ENCODE peak calls at places on chromosome 16, in five cellular contexts. K is AG09309, N is uterus, G is cardiac muscle cell, J is foreskin fibroblast. A is an unnamed sample.

GRCh38 chr16:85327731-85328664 is 215.7 kb upstream of the CIBAR2 start:
- DNase-seq in J (peak; percentile 16), G (peak; percentile 86), K (no peak), N (no peak), A (no peak)

GRCh38 chr16:1968146-1968953 is 1.7 kb downstream of the RNF151 start:
- DNase-seq in K (no peak), J (no peak), N (no peak), G (no peak), A (no peak)

GRCh38 chr16:22075043-22075757 is 17.1 kb upstream of the VWA3A start:
- DNase-seq in J (peak; percentile 57), K (no peak), N (no peak), G (no peak), A (no peak)

GRCh38 chr16:26905336-26905735 is 161.4 kb upstream of the C16orf82 start:
- DNase-seq in K (no peak), G (no peak), N (no peak), J (peak; percentile 52), A (no peak)

GRCh38 chr16:12086861-12087260 is 110.3 kb downstream of the SNX29 start:
- DNase-seq in J (no peak), K (no peak), G (no peak), N (no peak), A (no peak)

GRCh38 chr16:80047796-80048649 is 447.5 kb upstream of the MAF start:
- DNase-seq in G (no peak), K (no peak), N (no peak), J (no peak), A (no peak)

GRCh38 chr16:72992142-72992601 is 55.8 kb downstream of the ZFHX3 start:
- DNase-seq in G (peak; percentile 91), N (no peak), J (no peak), K (no peak), A (no peak)

GRCh38 chr16:85592700-85593502 is 20.2 kb upstream of the GSE1 start:
- DNase-seq in J (peak; percentile 51), G (no peak), K (no peak), N (no peak), A (no peak)

GRCh38 chr16:49274936-49275730 is 6.5 kb downstream of the CBLN1 start:
- DNase-seq in K (no peak), G (no peak), N (no peak), J (no peak), A (no peak)

GRCh38 chr16:88769617-88770458 is 15.2 kb downstream of the PIEZO1 start:
- DNase-seq in N (peak; percentile 36), J (no peak), K (no peak), G (peak; percentile 84), A (no peak)

GRCh38 chr16:56993204-56993603 is 3.8 kb downstream of the NLRC5 start:
- DNase-seq in N (no peak), J (peak; percentile 28), K (no peak), G (no peak), A (no peak)

GRCh38 chr16:46929378-46930332 is 43.8 kb downstream of the DNAJA2 start:
- DNase-seq in G (peak; percentile 66), N (peak; percentile 39), K (peak; percentile 4), J (peak; percentile 78), A (no peak)

GRCh38 chr16:27776556-27776955 is 226.6 kb downstream of the KATNIP start:
- DNase-seq in K (no peak), J (no peak), G (no peak), N (no peak), A (no peak)

GRCh38 chr16:24838554-24839266 is 7.1 kb upstream of the SLC5A11 start:
- DNase-seq in J (peak; percentile 66), G (no peak), K (peak; percentile 34), N (no peak), A (no peak)

GRCh38 chr16:797120-797420 is 3.5 kb downstream of the GNG13 start:
- DNase-seq in J (no peak), K (no peak), N (no peak), G (no peak), A (no peak)

GRCh38 chr16:8258523-8258922 is 331.8 kb downstream of the TMEM114 start:
- DNase-seq in K (no peak), N (no peak), G (no peak), J (no peak), A (no peak)

GRCh38 chr16:81787659-81788058 is 8.6 kb downstream of the PLCG2 start:
- DNase-seq in G (no peak), N (no peak), J (no peak), K (no peak), A (no peak)

GRCh38 chr16:54744998-54745397 is 185.7 kb upstream of the IRX5 start:
- DNase-seq in K (no peak), G (no peak), N (no peak), J (no peak), A (no peak)

GRCh38 chr16:25264599-25264998 is 7.0 kb upstream of the ZKSCAN2 start:
- DNase-seq in N (no peak), K (no peak), J (peak; percentile 46), G (peak; percentile 49), A (no peak)

GRCh38 chr16:1037023-1037933 is 35.3 kb upstream of the SSTR5 start:
- DNase-seq in J (no peak), N (no peak), K (no peak), G (no peak), A (no peak)

GRCh38 chr16:81515281-81515680 is 70.7 kb downstream of the CMIP start:
- DNase-seq in N (no peak), J (no peak), K (no peak), G (no peak), A (no peak)

GRCh38 chr16:48197294-48197693 is 41.5 kb upstream of the ABCC12 start:
- DNase-seq in N (no peak), G (no peak), K (no peak), J (no peak), A (no peak)

GRCh38 chr16:64864232-64864803 is 257.5 kb downstream of the CDH11 start:
- DNase-seq in K (peak; percentile 61), J (peak; percentile 90), G (peak; percentile 11), N (no peak), A (peak; percentile 23)

GRCh38 chr16:79013930-79014329 is 586.6 kb downstream of the MAF start:
- DNase-seq in K (no peak), G (no peak), J (no peak), N (no peak), A (no peak)

GRCh38 chr16:79008869-79009179 is 591.7 kb downstream of the MAF start:
- DNase-seq in N (no peak), J (no peak), K (no peak), G (no peak), A (no peak)

GRCh38 chr16:79009911-79010310 is 590.6 kb downstream of the MAF start:
- DNase-seq in K (no peak), J (no peak), N (no peak), G (no peak), A (no peak)

GRCh38 chr16:79011282-79011681 is 589.3 kb downstream of the MAF start:
- DNase-seq in K (no peak), J (no peak), N (no peak), G (no peak), A (no peak)

DNA sequence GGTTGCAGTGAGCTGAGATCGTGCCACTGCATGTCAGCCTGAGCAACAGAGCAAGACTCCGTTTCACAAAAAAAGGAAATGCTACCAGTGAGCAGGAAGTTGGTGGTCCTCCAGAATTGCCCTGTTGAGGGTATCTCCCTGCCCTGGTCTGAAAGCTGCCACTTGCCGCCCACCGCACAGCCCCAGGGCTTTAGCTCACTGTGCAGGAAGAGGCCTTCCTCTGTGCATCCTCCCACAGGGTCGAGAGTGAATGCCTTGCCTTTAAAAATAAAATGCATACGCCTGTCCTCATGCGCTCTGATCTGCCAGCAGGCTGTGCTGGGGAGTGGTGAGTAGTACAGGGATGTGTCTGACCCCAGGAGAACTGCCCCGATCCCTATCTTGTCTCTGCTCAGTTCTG is 587.5 kb downstream of the MAF start:
- DNase-seq in G (no peak), J (no peak), N (no peak), K (no peak), A (no peak)
- TF ChIP-seq CTCF in G (no peak), J (no peak), N (no peak), K (no peak), A (no peak)

GRCh38 chr16:3175157-3176153 is 12.5 kb upstream of the OR1F1 start:
- DNase-seq in N (no peak), G (no peak), K (no peak), J (peak; percentile 49), A (no peak)
- TF ChIP-seq CTCF in N (no peak), G (no peak), K (no peak), J (no peak), A (no peak)

GRCh38 chr16:68328860-68329370 is 18.1 kb downstream of the PRMT7 start:
- DNase-seq in J (no peak), N (no peak), G (no peak), K (no peak), A (no peak)
- TF ChIP-seq CTCF in J (no peak), N (no peak), G (no peak), K (no peak), A (no peak)

GRCh38 chr16:4475880-4476790 is at the start of gene HMOX2:
- DNase-seq in G (peak; percentile 95), N (peak; percentile 95), K (no peak), J (peak; percentile 97), A (peak; percentile 77)

GRCh38 chr16:4481965-4482364 is 5.8 kb downstream of the HMOX2 start:
- DNase-seq in G (no peak), N (no peak), K (no peak), J (no peak), A (no peak)

GRCh38 chr16:4474192-4474961 is at the start of gene NMRAL1:
- DNase-seq in G (peak; percentile 90), J (peak; percentile 95), K (no peak), N (peak; percentile 89), A (peak; percentile 59)

GRCh38 chr16:4481526-4481925 is 5.3 kb downstream of the HMOX2 start:
- DNase-seq in N (no peak), K (no peak), G (no peak), J (no peak), A (no peak)

GRCh38 chr16:4477966-4478365 is 1.8 kb downstream of the HMOX2 start:
- DNase-seq in G (no peak), J (peak; percentile 72), K (no peak), N (no peak), A (no peak)
- TF ChIP-seq CTCF in G (peak; percentile 47), J (peak; percentile 5), K (peak; percentile 21), N (no peak), A (peak; percentile 13)